ENCODE peak calls at places on chromosomes 1 and 21, in six cellular contexts. W is upper lobe of right lung, V is tibial artery, D is fibroblast of lung, R is A549, P is neural progenitor cell. X is an unnamed sample. For H3K4me1, the result is how much of the 10 kb centered on the place peaks cover.

GRCh38 chr1:53473463-53473862 is 14.3 kb downstream of the DMRTB1 start:
- DNase-seq in R (no peak), D (no peak), P (no peak), W (no peak), V (no peak), X (no peak)

GRCh38 chr21:34813266-34813886 is 144.6 kb downstream of the CLIC6 start:
- DNase-seq in V (no peak), D (peak), P (no peak), R (peak), W (no peak), X (no peak)

GRCh38 chr1:233183226-233184020 is 112.1 kb downstream of the PCNX2 start:
- DNase-seq in P (peak), V (no peak), D (peak), W (no peak), R (no peak), X (no peak)

GRCh38 chr1:13948851-13949490 is 249.0 kb downstream of the PRDM2 start:
- DNase-seq in V (peak), R (no peak), P (no peak), W (no peak), D (no peak), X (peak)

GRCh38 chr1:72371259-72372035 is 89.1 kb upstream of the NEGR1 start:
- DNase-seq in P (no peak), W (no peak), R (no peak), D (peak), V (no peak), X (no peak)

GRCh38 chr1:160096491-160097116 is 1.8 kb downstream of the IGSF8 start:
- DNase-seq in R (no peak), V (peak), P (no peak), W (peak), D (peak), X (no peak)

GRCh38 chr1:15760520-15761211 is 2.1 kb downstream of the FBLIM1 start:
- DNase-seq in D (peak), P (peak), W (no peak), R (no peak), V (peak), X (peak)

GRCh38 chr1:18630511-18631495 is at the start of gene PAX7:
- DNase-seq in D (no peak), W (no peak), R (peak), V (no peak), P (peak), X (no peak)

GRCh38 chr1:172585861-172586260 is 52.9 kb downstream of the SUCO start:
- DNase-seq in R (no peak), W (no peak), V (no peak), D (peak), P (no peak), X (no peak)

GRCh38 chr1:121458291-121459048 is 273.7 kb downstream of the SRGAP2C start:
- DNase-seq in W (no peak), D (no peak), V (no peak), R (no peak), P (no peak), X (no peak)

GRCh38 chr1:186429017-186429416 is 31.9 kb downstream of the PDC start:
- DNase-seq in W (no peak), R (no peak), P (no peak), V (no peak), D (no peak), X (no peak)

GRCh38 chr1:52645261-52645660 is 12.3 kb downstream of the SHISAL2A start:
- DNase-seq in P (no peak), R (no peak), W (no peak), V (no peak), D (no peak), X (no peak)

GRCh38 chr1:18530567-18531502 is 50.1 kb downstream of the KLHDC7A start:
- DNase-seq in P (peak), W (peak), V (no peak), R (no peak), D (no peak), X (no peak)

GRCh38 chr1:115727706-115728249 is 40.7 kb downstream of the CASQ2 start:
- DNase-seq in R (peak), W (peak), D (peak), V (peak), P (peak), X (peak)

GRCh38 chr1:230120289-230120948 is 53.4 kb downstream of the GALNT2 start:
- DNase-seq in P (no peak), R (no peak), D (no peak), W (no peak), V (peak), X (no peak)

GRCh38 chr1:219445864-219446263 is 167.0 kb downstream of the ZC3H11B start:
- DNase-seq in V (no peak), D (no peak), R (no peak), W (no peak), P (no peak), X (no peak)

GRCh38 chr1:152347116-152347728 is 12.6 kb downstream of the FLG2 start:
- DNase-seq in P (peak), V (no peak), R (peak), W (no peak), D (peak), X (no peak)

GRCh38 chr1:9181176-9181906 is 52.4 kb upstream of the GPR157 start:
- DNase-seq in V (peak), D (peak), W (peak), P (peak), R (peak), X (peak)

GRCh38 chr1:15684042-15684461 is at the start of gene PLEKHM2:
- DNase-seq in D (peak), R (no peak), P (peak), W (peak), V (peak), X (peak)

GRCh38 chr1:155967410-155968400 is 10.6 kb downstream of the ARHGEF2 start:
- DNase-seq in P (no peak), V (no peak), W (no peak), D (no peak), R (no peak), X (peak)

GRCh38 chr21:32007461-32007860 is 134.6 kb downstream of the HUNK start:
- DNase-seq in P (no peak), V (no peak), W (no peak), R (peak), D (peak), X (no peak)

GRCh38 chr1:43770111-43770510 is 62.8 kb downstream of the ST3GAL3 start:
- DNase-seq in D (no peak), P (no peak), V (no peak), W (no peak), R (no peak), X (no peak)

GRCh38 chr1:236155399-236155767 is 13.0 kb downstream of the GPR137B start:
- DNase-seq in V (no peak), P (no peak), W (peak), R (no peak), D (no peak), X (no peak)

GRCh38 chr21:27645285-27645684 is 678.4 kb upstream of the ADAMTS5 start:
- DNase-seq in P (no peak), R (no peak), V (no peak), D (peak), W (no peak), X (no peak)

GRCh38 chr1:96840396-96840795 is 118.8 kb downstream of the PTBP2 start:
- DNase-seq in R (no peak), V (no peak), D (no peak), P (no peak), W (no peak), X (no peak)

GRCh38 chr1:76950306-76950705 is 83.0 kb downstream of the ST6GALNAC5 start:
- DNase-seq in P (no peak), D (peak), R (no peak), V (no peak), W (no peak), X (no peak)

GRCh38 chr1:15411593-15412487 is 2.2 kb downstream of the EFHD2 start:
- DNase-seq in R (no peak), V (peak), W (peak), D (no peak), P (no peak), X (peak)

GRCh38 chr1:209625791-209626285 is 26.4 kb downstream of the LAMB3 start:
- DNase-seq in W (no peak), D (no peak), R (no peak), V (no peak), P (no peak), X (no peak)

GRCh38 chr1:89842547-89843278 is 21.9 kb downstream of the LRRC8D start:
- DNase-seq in P (no peak), W (no peak), D (peak), V (no peak), R (no peak), X (no peak)

GRCh38 chr1:20700636-20701215 is 17.1 kb downstream of the KIF17 start:
- DNase-seq in R (no peak), W (no peak), P (no peak), V (no peak), D (no peak), X (no peak)

GRCh38 chr1:214957330-214958137 is 125.0 kb upstream of the KCNK2 start:
- DNase-seq in R (peak), W (no peak), D (peak), V (no peak), P (no peak), X (no peak)

GRCh38 chr1:22045604-22046228 is 6.8 kb upstream of the CDC42 start:
- DNase-seq in W (peak), V (no peak), R (no peak), P (no peak), D (peak), X (no peak)

GRCh38 chr21:42280356-42281195 is 34.6 kb downstream of the TFF3 start:
- DNase-seq in V (no peak), D (no peak), P (no peak), W (no peak), R (no peak), X (no peak)

GRCh38 chr1:205812271-205812877 is 624 bp downstream of the SLC41A1 start:
- DNase-seq in P (peak), W (no peak), R (no peak), V (peak), D (peak), X (peak)

GRCh38 chr1:228721407-228721806 is 13.9 kb upstream of the RHOU start:
- DNase-seq in W (no peak), P (no peak), V (no peak), D (no peak), R (no peak), X (no peak)

GRCh38 chr1:115781343-115781742 is 12.8 kb upstream of the CASQ2 start:
- DNase-seq in V (no peak), R (no peak), P (no peak), W (no peak), D (peak), X (no peak)

GRCh38 chr1:156356875-156357534 is 12.0 kb upstream of the RHBG start:
- DNase-seq in W (peak), V (no peak), D (no peak), P (peak), R (peak), X (peak)

GRCh38 chr1:183515002-183515689 is 42.8 kb downstream of the SMG7 start:
- DNase-seq in P (no peak), R (peak), W (no peak), D (peak), V (no peak), X (no peak)

GRCh38 chr1:66282343-66282852 is 251.6 kb upstream of the SGIP1 start:
- DNase-seq in D (peak), P (no peak), W (no peak), R (peak), V (no peak), X (no peak)
- H3K4me1 ChIP-seq in D (under half), P (under half), W (under half), R (half or more), V (under half), X (under half)

GRCh38 chr21:45149021-45149420 is 74.6 kb downstream of the ADARB1 start:
- DNase-seq in V (no peak), W (no peak), P (no peak), R (no peak), D (no peak), X (no peak)
- H3K4me1 ChIP-seq in V (under half), W (under half), P (under half), R (under half), D (under half), X (under half)

DNA sequence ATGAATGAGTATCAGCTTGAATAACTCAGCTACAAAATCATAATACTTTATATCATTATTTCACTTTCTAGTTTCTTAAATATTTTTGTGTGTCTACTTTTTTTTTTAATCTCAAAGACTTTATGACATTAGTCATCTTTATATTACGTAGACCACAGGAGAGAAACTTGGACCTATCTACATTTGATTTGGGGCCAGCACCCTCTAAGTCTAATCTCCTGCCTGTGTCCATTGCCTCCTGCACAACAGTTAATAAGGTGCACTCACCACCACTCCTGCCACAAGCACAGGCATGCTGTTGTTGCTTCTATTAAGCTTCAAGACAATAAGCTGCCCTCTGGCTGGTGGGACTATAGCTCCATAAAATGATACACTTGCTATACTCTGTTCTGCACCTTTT is 70.4 kb downstream of the DIRAS3 start:
- DNase-seq in P (no peak), D (peak), V (no peak), W (no peak), R (peak), X (no peak)
- H3K4me1 ChIP-seq in P (under half), D (under half), V (under half), W (under half), R (under half), X (under half)

DNA sequence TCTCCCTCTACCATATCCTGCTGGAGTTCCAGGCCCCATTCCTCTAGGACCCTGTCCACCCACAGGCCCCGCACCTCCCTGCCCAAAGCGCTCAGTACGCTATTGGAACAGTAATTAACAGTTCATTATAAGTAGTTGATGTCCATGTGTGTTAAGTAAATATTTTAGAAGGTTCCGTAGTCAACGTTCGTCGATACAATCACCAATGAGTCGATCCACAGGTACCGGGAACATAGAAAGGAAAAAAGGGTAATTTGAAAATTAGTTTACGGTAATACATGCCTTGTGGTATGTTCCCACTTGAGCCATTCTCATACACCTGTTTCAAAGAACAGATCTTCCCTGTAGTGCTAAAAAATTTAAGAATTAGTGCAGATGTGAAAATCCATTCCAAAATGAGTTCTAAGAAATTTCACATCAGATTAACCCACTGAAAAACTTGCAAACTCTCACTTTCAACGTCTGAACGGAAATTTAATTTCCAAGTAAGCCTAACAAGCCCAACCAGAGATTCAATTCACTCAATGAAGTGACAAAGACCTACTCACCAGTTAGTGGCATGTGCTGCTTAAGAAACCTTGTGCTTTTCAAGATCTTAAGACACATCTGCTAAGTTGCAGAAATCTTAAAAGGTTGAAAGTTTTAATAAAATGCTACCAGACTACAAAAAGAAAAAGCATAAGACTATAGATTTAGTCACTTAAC is 8.3 kb downstream of the SFPQ start:
- DNase-seq in V (no peak), R (no peak), P (no peak), W (no peak), D (no peak), X (no peak)
- H3K4me1 ChIP-seq in V (under half), R (half or more), P (under half), W (under half), D (under half), X (under half)

GRCh38 chr1:4003846-4004505 is 103.9 kb upstream of the C1orf174 start:
- DNase-seq in V (no peak), D (no peak), P (no peak), W (peak), R (no peak), X (no peak)
- H3K4me1 ChIP-seq in V (under half), D (under half), P (under half), W (under half), R (under half), X (under half)

GRCh38 chr1:65179148-65179547 is 31.1 kb downstream of the AK4 start:
- DNase-seq in D (peak), W (no peak), P (no peak), V (no peak), R (no peak), X (no peak)
- H3K4me1 ChIP-seq in D (under half), W (under half), P (under half), V (under half), R (under half), X (under half)

GRCh38 chr1:2927393-2927792 is 93.9 kb upstream of the ACTRT2 start:
- DNase-seq in R (no peak), W (no peak), V (peak), D (no peak), P (no peak), X (no peak)
- H3K4me1 ChIP-seq in R (under half), W (under half), V (under half), D (under half), P (under half), X (under half)

GRCh38 chr1:24756395-24756794 is 11.1 kb downstream of the CLIC4 start:
- DNase-seq in D (no peak), P (no peak), R (no peak), W (no peak), V (no peak), X (no peak)

GRCh38 chr1:24749886-24750285 is 4.6 kb downstream of the CLIC4 start:
- DNase-seq in V (no peak), P (no peak), W (no peak), D (peak), R (no peak), X (no peak)

GRCh38 chr1:24751833-24752232 is 6.6 kb downstream of the CLIC4 start:
- DNase-seq in R (no peak), W (no peak), D (no peak), V (no peak), P (no peak), X (no peak)

GRCh38 chr1:24752305-24752704 is 7.1 kb downstream of the CLIC4 start:
- DNase-seq in D (no peak), R (no peak), V (no peak), W (no peak), P (no peak), X (no peak)

GRCh38 chr1:24754229-24754628 is 9.0 kb downstream of the CLIC4 start:
- DNase-seq in R (no peak), W (no peak), P (no peak), D (peak), V (no peak), X (no peak)
- H3K4me1 ChIP-seq in R (under half), W (under half), P (under half), D (under half), V (under half), X (under half)

DNA sequence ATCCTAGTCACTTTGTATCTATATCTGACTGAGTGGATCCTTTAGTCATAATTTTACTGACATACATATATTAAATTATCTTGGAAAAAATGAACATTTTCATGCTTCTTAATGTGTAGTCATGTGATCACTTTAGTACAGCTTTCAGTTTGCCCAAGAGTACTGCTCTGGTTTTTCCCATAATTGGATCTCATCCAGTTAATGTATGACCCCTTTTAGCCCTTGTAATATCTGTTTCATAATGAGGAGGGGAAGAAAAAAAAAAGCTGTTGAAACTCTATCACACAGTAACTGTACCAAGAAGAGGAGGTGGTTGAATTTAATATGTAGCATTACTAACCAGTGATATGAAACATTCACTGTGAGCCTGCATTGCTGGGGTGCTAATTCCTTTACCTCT is 328.7 kb downstream of the PTPRC start:
- DNase-seq in R (no peak), P (no peak), W (no peak), V (no peak), D (no peak), X (no peak)
- H3K4me1 ChIP-seq in R (under half), P (under half), W (under half), V (under half), D (under half), X (under half)

X was measured in ovary.